ENCODE peak calls at places on chromosomes 12 and 14, in eight cellular contexts. C, G, J, Z, L, D, S and A are unnamed samples.

GRCh38 chr14:90491868-90492560 is 95.2 kb downstream of the CALM1 start:
- DNase-seq in J (peak), D (no peak), G (no peak), Z (no peak), C (peak), L (no peak), S (no peak), A (peak)

GRCh38 chr12:92538970-92539749 is 163.6 kb upstream of the PLEKHG7 start:
- DNase-seq in G (peak), S (no peak), J (no peak), L (no peak), D (peak), Z (no peak), C (peak), A (no peak)

GRCh38 chr14:104434214-104435076 is 145.1 kb upstream of the C14orf180 start:
- DNase-seq in C (no peak), Z (no peak), L (no peak), G (no peak), D (no peak), J (peak), S (no peak), A (no peak)

GRCh38 chr12:114046236-114046998 is 80.3 kb upstream of the RBM19 start:
- DNase-seq in C (no peak), J (no peak), D (no peak), L (no peak), G (no peak), Z (no peak), S (no peak), A (no peak)

GRCh38 chr14:74126315-74126714 is 41.6 kb downstream of the LIN52 start:
- DNase-seq in S (no peak), L (no peak), Z (no peak), C (no peak), J (no peak), D (no peak), G (no peak), A (no peak)

GRCh38 chr12:132197581-132198281 is 53.5 kb downstream of the NOC4L start:
- DNase-seq in Z (no peak), C (peak), D (peak), J (no peak), L (no peak), G (no peak), S (no peak), A (no peak)

GRCh38 chr12:107057071-107057834 is 36.1 kb downstream of the CRY1 start:
- DNase-seq in J (no peak), G (no peak), S (no peak), D (peak), L (no peak), Z (no peak), C (peak), A (no peak)

GRCh38 chr12:2277492-2278153 is 224.8 kb downstream of the CACNA1C start:
- DNase-seq in D (no peak), C (no peak), S (no peak), L (no peak), J (peak), Z (no peak), G (no peak), A (peak)

GRCh38 chr12:57111046-57111698 is at the start of gene STAT6:
- DNase-seq in Z (peak), G (peak), C (peak), D (peak), S (peak), J (peak), L (peak), A (peak)

GRCh38 chr12:3022411-3022810 is 54.8 kb upstream of the TSPAN9 start:
- DNase-seq in J (no peak), C (no peak), G (no peak), D (no peak), Z (no peak), S (no peak), L (no peak), A (no peak)

GRCh38 chr14:105439710-105440553 is 20.3 kb downstream of the MTA1 start:
- DNase-seq in Z (no peak), J (no peak), C (no peak), L (no peak), G (no peak), D (no peak), S (no peak), A (no peak)

GRCh38 chr14:49931523-49931922 is 38.6 kb downstream of the ARF6 start:
- DNase-seq in S (no peak), J (no peak), D (no peak), Z (no peak), G (no peak), C (no peak), L (no peak), A (no peak)

GRCh38 chr12:47223848-47224213 is 144.1 kb upstream of the AMIGO2 start:
- DNase-seq in J (no peak), L (no peak), C (peak), D (no peak), S (no peak), G (no peak), Z (no peak), A (no peak)

GRCh38 chr12:10211101-10211974 is 1.3 kb upstream of the GABARAPL1 start:
- DNase-seq in J (no peak), G (no peak), C (no peak), S (no peak), D (no peak), L (no peak), Z (no peak), A (peak)

GRCh38 chr12:74890237-74890599 is 319.4 kb downstream of the KCNC2 start:
- DNase-seq in J (no peak), D (peak), G (no peak), S (no peak), L (no peak), Z (no peak), C (peak), A (no peak)

GRCh38 chr12:2683283-2684025 is 111.3 kb upstream of the FKBP4 start:
- DNase-seq in C (no peak), G (no peak), L (peak), J (peak), S (no peak), D (no peak), Z (no peak), A (no peak)

GRCh38 chr14:62126885-62127478 is 364.8 kb downstream of the SNAPC1 start:
- DNase-seq in Z (no peak), J (no peak), L (no peak), G (peak), D (peak), C (peak), S (no peak), A (no peak)

GRCh38 chr14:32594766-32595165 is 265.7 kb downstream of the AKAP6 start:
- DNase-seq in L (no peak), C (peak), Z (no peak), J (no peak), D (peak), S (no peak), G (no peak), A (no peak)

GRCh38 chr12:97404549-97404948 is 58.1 kb upstream of the RMST start:
- DNase-seq in J (no peak), S (no peak), D (peak), Z (no peak), C (peak), L (no peak), G (peak), A (no peak)

GRCh38 chr12:116303929-116304328 is 26.4 kb upstream of the MED13L start:
- DNase-seq in C (peak), D (peak), L (no peak), Z (no peak), J (no peak), G (no peak), S (no peak), A (peak)

GRCh38 chr12:22759769-22760674 is 135.1 kb downstream of the ETNK1 start:
- DNase-seq in S (no peak), D (peak), J (no peak), C (peak), G (no peak), Z (no peak), L (no peak), A (peak)

GRCh38 chr12:96197503-96198272 is 3.5 kb downstream of the ELK3 start:
- DNase-seq in C (peak), L (no peak), J (no peak), D (peak), S (no peak), Z (no peak), G (no peak), A (no peak)

GRCh38 chr12:83122623-83122934 is 435.9 kb downstream of the TMTC2 start:
- DNase-seq in S (no peak), D (no peak), L (no peak), C (no peak), G (no peak), J (no peak), Z (no peak), A (no peak)

GRCh38 chr14:104876251-104876699 is 11.2 kb downstream of the CEP170B start:
- DNase-seq in Z (peak), S (no peak), C (peak), D (peak), G (peak), J (no peak), L (no peak), A (no peak)

GRCh38 chr14:98368214-98368613 is 903.8 kb downstream of the BCL11B start:
- DNase-seq in J (no peak), D (no peak), L (no peak), S (no peak), Z (no peak), C (no peak), G (no peak), A (no peak)

GRCh38 chr12:95248604-95249355 is 31.2 kb downstream of the VEZT start:
- DNase-seq in C (no peak), J (no peak), S (no peak), D (peak), Z (no peak), L (no peak), G (no peak), A (no peak)

GRCh38 chr14:34633697-34634096 is 3.7 kb upstream of the SNX6 start:
- DNase-seq in Z (no peak), C (no peak), G (no peak), J (no peak), D (no peak), L (no peak), S (no peak), A (no peak)

GRCh38 chr12:75315518-75315917 is 14.6 kb downstream of the CAPS2 start:
- DNase-seq in Z (no peak), D (peak), S (no peak), J (no peak), G (no peak), L (no peak), C (peak), A (no peak)

GRCh38 chr12:102811125-102811737 is 105.8 kb downstream of the PAH start:
- DNase-seq in C (peak), Z (no peak), G (peak), S (no peak), L (no peak), D (no peak), J (no peak), A (no peak)

GRCh38 chr12:68971404-68971803 is 38.4 kb upstream of the CPM start:
- DNase-seq in J (no peak), S (no peak), Z (no peak), D (peak), C (peak), L (peak), G (no peak), A (no peak)

GRCh38 chr12:49983892-49984291 is 11.1 kb downstream of the AQP6 start:
- DNase-seq in C (peak), J (peak), L (no peak), D (peak), Z (no peak), G (peak), S (no peak), A (no peak)

GRCh38 chr12:10136637-10137205 is 6.7 kb upstream of the CLEC7A start:
- DNase-seq in G (no peak), Z (no peak), S (no peak), L (no peak), C (no peak), D (no peak), J (no peak), A (no peak)

GRCh38 chr14:101781240-101782061 is 19.9 kb downstream of the PPP2R5C start:
- DNase-seq in D (no peak), L (no peak), S (no peak), G (no peak), C (peak), Z (no peak), J (peak), A (no peak)

DNA sequence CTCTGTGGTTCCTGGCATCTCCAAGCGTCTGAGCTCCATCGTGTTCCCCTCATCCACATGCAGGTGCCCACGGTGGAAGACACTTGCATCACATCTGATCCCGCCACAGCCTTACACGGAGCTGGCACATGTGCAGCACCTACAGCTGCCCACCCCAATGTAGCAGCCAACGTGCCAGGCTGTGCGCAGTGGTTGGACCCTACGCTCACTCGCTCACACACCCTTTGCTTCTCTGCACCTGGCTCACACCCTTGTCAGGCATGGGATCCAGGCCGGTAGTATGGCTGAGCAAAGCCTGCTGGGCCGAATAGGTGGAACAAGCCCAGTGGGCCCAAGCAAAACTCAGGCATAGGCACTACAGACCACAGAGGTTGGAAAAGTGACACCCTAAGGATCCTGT is 567.2 kb downstream of the FSCB start:
- DNase-seq in G (no peak), S (no peak), C (no peak), Z (no peak), L (no peak), D (no peak), J (no peak), A (no peak)
- H3K4me3 ChIP-seq in G (no peak), S (no peak), C (no peak), Z (no peak), L (no peak), D (no peak), J (no peak), A (no peak)

GRCh38 chr12:11753826-11754225 is 104.4 kb downstream of the ETV6 start:
- DNase-seq in D (no peak), J (no peak), S (no peak), L (no peak), C (no peak), G (no peak), Z (no peak), A (no peak)
- H3K4me3 ChIP-seq in D (no peak), J (no peak), S (no peak), L (no peak), C (no peak), G (no peak), Z (no peak), A (no peak)

GRCh38 chr12:120791669-120792176 is 66.1 kb downstream of the ACADS start:
- DNase-seq in L (no peak), S (no peak), D (no peak), G (no peak), J (no peak), Z (no peak), C (no peak), A (no peak)

GRCh38 chr12:120798696-120799095 is 73.1 kb downstream of the ACADS start:
- DNase-seq in J (no peak), Z (no peak), G (no peak), S (no peak), L (no peak), D (no peak), C (no peak), A (no peak)

GRCh38 chr12:120793357-120793756 is 67.7 kb downstream of the ACADS start:
- DNase-seq in D (no peak), L (no peak), C (no peak), J (no peak), S (no peak), G (no peak), Z (no peak), A (no peak)

GRCh38 chr12:120797677-120798642 is 72.3 kb downstream of the ACADS start:
- DNase-seq in C (no peak), J (no peak), L (no peak), D (no peak), S (no peak), Z (no peak), G (no peak), A (no peak)

DNA sequence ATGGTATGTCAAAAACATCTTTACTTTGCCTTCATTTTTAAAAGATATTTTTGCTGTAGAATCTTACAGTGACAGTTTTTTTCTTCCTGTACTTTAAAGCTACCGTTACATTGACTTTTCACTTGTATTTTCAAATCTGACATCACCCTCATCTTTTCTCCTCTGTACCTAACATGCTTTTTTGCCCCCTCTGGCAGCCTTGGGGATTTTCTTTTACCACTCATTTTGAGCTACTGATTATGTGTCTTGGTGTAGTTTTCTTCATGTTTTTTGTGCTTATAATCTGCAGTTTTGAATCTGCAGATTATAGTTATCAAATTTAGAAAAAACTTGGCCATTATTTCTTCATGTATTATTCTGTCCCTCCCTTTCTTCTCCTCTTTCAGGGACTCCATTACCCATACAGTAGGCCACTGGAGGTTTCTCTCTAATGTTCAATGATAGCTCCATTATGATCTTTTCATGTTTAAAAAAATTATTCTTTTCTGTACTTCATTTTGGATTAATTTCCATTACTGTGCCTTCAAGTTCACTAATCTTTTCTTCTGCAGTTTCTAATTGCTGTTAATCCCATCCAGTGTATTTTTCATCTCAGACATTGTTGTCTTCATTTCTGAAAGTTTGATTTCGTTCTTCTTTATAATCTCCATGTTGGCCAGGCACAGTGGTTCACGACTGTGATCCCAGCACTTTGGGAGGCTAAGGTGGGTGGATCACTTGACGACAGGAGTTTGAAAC is 70.0 kb downstream of the ACADS start:
- DNase-seq in Z (no peak), C (no peak), G (no peak), L (no peak), J (no peak), D (no peak), S (no peak), A (no peak)
- H3K4me3 ChIP-seq in Z (no peak), C (no peak), G (no peak), L (no peak), J (no peak), D (no peak), S (no peak), A (no peak)

GRCh38 chr14:77203611-77204456 is 22.2 kb downstream of the TMEM63C start:
- DNase-seq in Z (no peak), J (no peak), S (no peak), C (no peak), L (no peak), D (no peak), G (no peak), A (no peak)

GRCh38 chr14:77199590-77199989 is 18.0 kb downstream of the TMEM63C start:
- DNase-seq in S (no peak), C (no peak), D (no peak), G (no peak), J (no peak), L (no peak), Z (no peak), A (no peak)

GRCh38 chr14:77204457-77204796 is 22.8 kb downstream of the TMEM63C start:
- DNase-seq in Z (no peak), G (no peak), C (no peak), L (no peak), D (no peak), S (no peak), J (no peak), A (no peak)

GRCh38 chr14:77200406-77200985 is 18.9 kb downstream of the TMEM63C start:
- DNase-seq in D (no peak), Z (no peak), G (no peak), C (no peak), L (no peak), S (no peak), J (no peak), A (no peak)

GRCh38 chr14:77201696-77202095 is 20.1 kb downstream of the TMEM63C start:
- DNase-seq in D (no peak), L (no peak), G (no peak), J (no peak), Z (no peak), S (no peak), C (no peak), A (no peak)
- H3K4me3 ChIP-seq in D (no peak), L (no peak), G (no peak), J (no peak), Z (no peak), S (no peak), C (no peak), A (no peak)

GRCh38 chr12:45232771-45233372 is 17.0 kb downstream of the ANO6 start:
- DNase-seq in G (peak), J (no peak), S (no peak), D (peak), C (peak), Z (no peak), L (peak), A (peak)
- H3K4me3 ChIP-seq in G (no peak), J (no peak), S (no peak), D (no peak), C (no peak), Z (no peak), L (no peak), A (no peak)

DNA sequence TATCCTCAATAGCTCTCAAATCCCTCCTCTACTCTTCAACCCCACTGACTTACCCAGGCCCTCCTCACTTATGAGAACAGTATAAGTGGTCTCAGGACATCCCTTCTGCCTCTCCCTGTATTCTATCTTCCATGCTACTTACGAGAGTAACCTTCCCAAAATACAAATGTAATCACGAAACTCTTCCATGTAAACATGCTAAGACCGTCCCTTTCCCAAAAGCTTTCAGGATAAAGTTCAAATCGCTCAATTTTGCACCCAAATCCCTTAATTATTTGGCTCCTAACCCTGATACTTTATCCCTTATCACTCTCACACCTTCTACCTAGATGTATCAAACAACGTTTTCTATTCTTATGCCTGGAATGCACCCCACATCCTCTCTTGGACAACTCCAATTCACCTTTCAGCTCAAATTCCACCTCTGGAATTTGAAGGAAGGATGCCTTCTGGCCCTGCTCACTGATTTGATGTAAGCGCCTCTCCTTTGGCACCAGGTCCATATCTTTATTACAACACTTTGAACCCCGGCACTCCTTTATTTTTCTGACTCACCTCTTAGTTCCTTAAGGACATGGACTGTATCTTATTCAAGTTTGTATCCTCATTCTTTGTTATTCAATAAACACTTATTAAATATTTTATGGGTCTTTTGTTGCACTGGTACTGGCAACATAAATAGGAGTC is 3.2 kb downstream of the GALC start:
- DNase-seq in G (no peak), L (no peak), Z (no peak), C (no peak), D (no peak), S (no peak), J (no peak), A (no peak)
- H3K4me3 ChIP-seq in G (no peak), L (no peak), Z (no peak), C (no peak), D (no peak), S (no peak), J (no peak), A (no peak)

GRCh38 chr14:24011051-24011450 is 22.3 kb downstream of the DHRS4L2 start:
- DNase-seq in Z (no peak), S (no peak), C (no peak), L (no peak), D (no peak), G (no peak), J (no peak), A (no peak)
- H3K4me3 ChIP-seq in Z (no peak), S (no peak), C (no peak), L (no peak), D (no peak), G (no peak), J (no peak), A (no peak)